ENCODE peak calls at places on chromosomes 1 and 21, in seven cellular contexts. One of them, this sample, is unnamed.

GRCh38 chr1:6424619-6425593 is at the start of gene ESPN:
- DNase-seq in ovary: no peak
- DNase-seq in fibroblast of villous mesenchyme: no peak
- DNase-seq in pancreas: peak
- DNase-seq in astrocyte: no peak
- DNase-seq in PC-3: peak
- DNase-seq in esophagus muscularis mucosa: no peak
- DNase-seq in this sample: no peak

GRCh38 chr1:15902882-15903281 is 55.4 kb downstream of the SPEN start:
- DNase-seq in fibroblast of villous mesenchyme: peak
- DNase-seq in esophagus muscularis mucosa: no peak
- DNase-seq in PC-3: peak
- DNase-seq in pancreas: no peak
- DNase-seq in astrocyte: peak
- DNase-seq in ovary: no peak
- DNase-seq in this sample: peak

GRCh38 chr1:190277116-190277515 is 200.5 kb downstream of the BRINP3 start:
- DNase-seq in pancreas: no peak
- DNase-seq in PC-3: no peak
- DNase-seq in fibroblast of villous mesenchyme: no peak
- DNase-seq in ovary: no peak
- DNase-seq in astrocyte: no peak
- DNase-seq in esophagus muscularis mucosa: no peak
- DNase-seq in this sample: no peak

GRCh38 chr1:221693087-221693486 is 48.8 kb downstream of the DUSP10 start:
- DNase-seq in PC-3: no peak
- DNase-seq in ovary: no peak
- DNase-seq in pancreas: no peak
- DNase-seq in fibroblast of villous mesenchyme: no peak
- DNase-seq in astrocyte: no peak
- DNase-seq in esophagus muscularis mucosa: no peak
- DNase-seq in this sample: no peak

GRCh38 chr21:17416139-17416538 is 96.7 kb upstream of the CXADR start:
- DNase-seq in PC-3: no peak
- DNase-seq in astrocyte: peak
- DNase-seq in pancreas: no peak
- DNase-seq in fibroblast of villous mesenchyme: peak
- DNase-seq in ovary: no peak
- DNase-seq in esophagus muscularis mucosa: no peak
- DNase-seq in this sample: peak

GRCh38 chr1:59238993-59239392 is 57.9 kb upstream of the FGGY start:
- DNase-seq in pancreas: no peak
- DNase-seq in esophagus muscularis mucosa: no peak
- DNase-seq in astrocyte: no peak
- DNase-seq in fibroblast of villous mesenchyme: no peak
- DNase-seq in PC-3: no peak
- DNase-seq in ovary: no peak
- DNase-seq in this sample: no peak

GRCh38 chr1:214271995-214272731 is 8.8 kb upstream of the SMYD2 start:
- DNase-seq in fibroblast of villous mesenchyme: no peak
- DNase-seq in pancreas: no peak
- DNase-seq in astrocyte: no peak
- DNase-seq in esophagus muscularis mucosa: no peak
- DNase-seq in PC-3: no peak
- DNase-seq in ovary: no peak
- DNase-seq in this sample: no peak

GRCh38 chr1:201888282-201889033 is at the start of gene SHISA4:
- DNase-seq in ovary: peak
- DNase-seq in astrocyte: peak
- DNase-seq in esophagus muscularis mucosa: no peak
- DNase-seq in pancreas: peak
- DNase-seq in fibroblast of villous mesenchyme: peak
- DNase-seq in PC-3: peak
- DNase-seq in this sample: peak

GRCh38 chr1:93842750-93843500 is 36.1 kb downstream of the DNTTIP2 start:
- DNase-seq in fibroblast of villous mesenchyme: no peak
- DNase-seq in esophagus muscularis mucosa: peak
- DNase-seq in pancreas: no peak
- DNase-seq in astrocyte: peak
- DNase-seq in PC-3: peak
- DNase-seq in ovary: no peak
- DNase-seq in this sample: peak

GRCh38 chr1:51242546-51242945 is 6.5 kb downstream of the RNF11 start:
- DNase-seq in PC-3: no peak
- DNase-seq in pancreas: no peak
- DNase-seq in fibroblast of villous mesenchyme: no peak
- DNase-seq in astrocyte: no peak
- DNase-seq in esophagus muscularis mucosa: no peak
- DNase-seq in ovary: no peak
- DNase-seq in this sample: no peak

GRCh38 chr1:228740543-228740942 is 5.3 kb downstream of the RHOU start:
- DNase-seq in ovary: no peak
- DNase-seq in PC-3: no peak
- DNase-seq in astrocyte: no peak
- DNase-seq in pancreas: no peak
- DNase-seq in esophagus muscularis mucosa: no peak
- DNase-seq in fibroblast of villous mesenchyme: no peak
- DNase-seq in this sample: no peak

GRCh38 chr1:237394263-237394662 is 352.3 kb downstream of the RYR2 start:
- DNase-seq in ovary: no peak
- DNase-seq in esophagus muscularis mucosa: no peak
- DNase-seq in astrocyte: no peak
- DNase-seq in pancreas: no peak
- DNase-seq in fibroblast of villous mesenchyme: no peak
- DNase-seq in PC-3: no peak
- DNase-seq in this sample: no peak

GRCh38 chr1:214901718-214902117 is 180.8 kb upstream of the KCNK2 start:
- DNase-seq in astrocyte: peak
- DNase-seq in esophagus muscularis mucosa: no peak
- DNase-seq in fibroblast of villous mesenchyme: no peak
- DNase-seq in pancreas: no peak
- DNase-seq in ovary: no peak
- DNase-seq in PC-3: peak
- DNase-seq in this sample: peak

GRCh38 chr1:156499703-156500577 is 635 bp downstream of the MEF2D start:
- DNase-seq in ovary: peak
- DNase-seq in fibroblast of villous mesenchyme: peak
- DNase-seq in PC-3: no peak
- DNase-seq in pancreas: peak
- DNase-seq in astrocyte: no peak
- DNase-seq in esophagus muscularis mucosa: no peak
- DNase-seq in this sample: peak

GRCh38 chr1:25501235-25502058 is 42.0 kb upstream of the LDLRAP1 start:
- DNase-seq in fibroblast of villous mesenchyme: peak
- DNase-seq in esophagus muscularis mucosa: no peak
- DNase-seq in ovary: peak
- DNase-seq in PC-3: peak
- DNase-seq in pancreas: no peak
- DNase-seq in astrocyte: peak
- DNase-seq in this sample: peak

GRCh38 chr1:2801535-2802291 is at the start of gene TTC34:
- DNase-seq in fibroblast of villous mesenchyme: no peak
- DNase-seq in pancreas: peak
- DNase-seq in esophagus muscularis mucosa: no peak
- DNase-seq in PC-3: peak
- DNase-seq in astrocyte: no peak
- DNase-seq in ovary: no peak
- DNase-seq in this sample: no peak

GRCh38 chr21:42369821-42370220 is 3.5 kb upstream of the TFF1 start:
- DNase-seq in ovary: no peak
- DNase-seq in PC-3: no peak
- DNase-seq in fibroblast of villous mesenchyme: no peak
- DNase-seq in esophagus muscularis mucosa: no peak
- DNase-seq in pancreas: no peak
- DNase-seq in astrocyte: no peak
- DNase-seq in this sample: no peak
- TF ChIP-seq CTCF in ovary: no peak
- TF ChIP-seq CTCF in PC-3: no peak
- TF ChIP-seq CTCF in fibroblast of villous mesenchyme: no peak
- TF ChIP-seq CTCF in esophagus muscularis mucosa: no peak
- TF ChIP-seq CTCF in pancreas: no peak
- TF ChIP-seq CTCF in astrocyte: no peak
- TF ChIP-seq CTCF in this sample: no peak

DNA sequence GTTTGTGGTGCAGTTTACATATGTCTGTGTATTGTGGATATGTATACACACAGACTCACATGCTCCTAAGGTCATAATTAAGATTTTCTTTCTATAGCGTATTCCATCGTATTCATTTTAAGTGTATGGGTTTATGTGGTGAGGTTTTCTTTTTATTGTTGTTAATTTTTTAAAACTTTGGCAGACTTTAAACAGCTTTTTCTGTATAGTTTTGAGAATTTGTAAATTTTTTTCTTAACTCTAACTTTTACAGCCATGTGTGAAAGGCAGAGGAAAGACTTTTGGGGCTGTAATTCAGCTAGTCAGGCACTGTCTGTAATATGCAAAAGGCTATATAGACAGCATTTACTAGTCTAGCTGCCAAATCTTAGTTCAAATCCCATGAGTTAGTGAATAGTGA is 2.2 kb downstream of the MAGI3 start:
- DNase-seq in ovary: no peak
- DNase-seq in pancreas: no peak
- DNase-seq in esophagus muscularis mucosa: no peak
- DNase-seq in astrocyte: no peak
- DNase-seq in fibroblast of villous mesenchyme: no peak
- DNase-seq in PC-3: no peak
- DNase-seq in this sample: no peak
- H3K4me3 ChIP-seq in ovary: no peak
- H3K4me3 ChIP-seq in pancreas: peak
- H3K4me3 ChIP-seq in esophagus muscularis mucosa: peak
- H3K4me3 ChIP-seq in astrocyte: no peak
- H3K4me3 ChIP-seq in fibroblast of villous mesenchyme: no peak
- H3K4me3 ChIP-seq in PC-3: peak
- H3K4me3 ChIP-seq in this sample: peak

GRCh38 chr21:35615325-35615724 is 445.0 kb downstream of the SETD4 start:
- DNase-seq in fibroblast of villous mesenchyme: no peak
- DNase-seq in PC-3: no peak
- DNase-seq in esophagus muscularis mucosa: no peak
- DNase-seq in ovary: no peak
- DNase-seq in pancreas: no peak
- DNase-seq in astrocyte: no peak
- DNase-seq in this sample: no peak

GRCh38 chr21:35616090-35616489 is 444.2 kb downstream of the SETD4 start:
- DNase-seq in ovary: no peak
- DNase-seq in PC-3: peak
- DNase-seq in fibroblast of villous mesenchyme: peak
- DNase-seq in esophagus muscularis mucosa: no peak
- DNase-seq in astrocyte: peak
- DNase-seq in pancreas: no peak
- DNase-seq in this sample: peak

GRCh38 chr21:35611752-35612151 is 448.6 kb downstream of the SETD4 start:
- DNase-seq in ovary: no peak
- DNase-seq in esophagus muscularis mucosa: no peak
- DNase-seq in PC-3: peak
- DNase-seq in astrocyte: peak
- DNase-seq in fibroblast of villous mesenchyme: no peak
- DNase-seq in pancreas: no peak
- DNase-seq in this sample: no peak

GRCh38 chr21:35617491-35617890 is 442.8 kb downstream of the SETD4 start:
- DNase-seq in esophagus muscularis mucosa: no peak
- DNase-seq in ovary: no peak
- DNase-seq in PC-3: no peak
- DNase-seq in pancreas: no peak
- DNase-seq in astrocyte: no peak
- DNase-seq in fibroblast of villous mesenchyme: no peak
- DNase-seq in this sample: no peak

GRCh38 chr21:35614412-35614901 is 445.9 kb downstream of the SETD4 start:
- DNase-seq in ovary: no peak
- DNase-seq in astrocyte: peak
- DNase-seq in PC-3: peak
- DNase-seq in pancreas: no peak
- DNase-seq in esophagus muscularis mucosa: no peak
- DNase-seq in fibroblast of villous mesenchyme: no peak
- DNase-seq in this sample: peak
- TF ChIP-seq CTCF in ovary: no peak
- TF ChIP-seq CTCF in astrocyte: no peak
- TF ChIP-seq CTCF in PC-3: no peak
- TF ChIP-seq CTCF in pancreas: no peak
- TF ChIP-seq CTCF in esophagus muscularis mucosa: no peak
- TF ChIP-seq CTCF in fibroblast of villous mesenchyme: no peak
- TF ChIP-seq CTCF in this sample: no peak

GRCh38 chr1:27361044-27361402 is 5.7 kb downstream of the MAP3K6 start:
- DNase-seq in astrocyte: no peak
- DNase-seq in pancreas: no peak
- DNase-seq in fibroblast of villous mesenchyme: no peak
- DNase-seq in ovary: no peak
- DNase-seq in esophagus muscularis mucosa: no peak
- DNase-seq in PC-3: no peak
- DNase-seq in this sample: no peak

GRCh38 chr1:27361553-27361952 is 5.2 kb downstream of the MAP3K6 start:
- DNase-seq in ovary: no peak
- DNase-seq in astrocyte: no peak
- DNase-seq in fibroblast of villous mesenchyme: no peak
- DNase-seq in esophagus muscularis mucosa: no peak
- DNase-seq in PC-3: no peak
- DNase-seq in pancreas: no peak
- DNase-seq in this sample: no peak

GRCh38 chr1:27359822-27360158 is 7.0 kb downstream of the MAP3K6 start:
- DNase-seq in PC-3: no peak
- DNase-seq in fibroblast of villous mesenchyme: no peak
- DNase-seq in esophagus muscularis mucosa: no peak
- DNase-seq in pancreas: no peak
- DNase-seq in ovary: no peak
- DNase-seq in astrocyte: no peak
- DNase-seq in this sample: no peak

GRCh38 chr1:27358928-27359313 is 7.8 kb downstream of the MAP3K6 start:
- DNase-seq in esophagus muscularis mucosa: no peak
- DNase-seq in PC-3: no peak
- DNase-seq in pancreas: no peak
- DNase-seq in astrocyte: no peak
- DNase-seq in fibroblast of villous mesenchyme: no peak
- DNase-seq in ovary: no peak
- DNase-seq in this sample: no peak

DNA sequence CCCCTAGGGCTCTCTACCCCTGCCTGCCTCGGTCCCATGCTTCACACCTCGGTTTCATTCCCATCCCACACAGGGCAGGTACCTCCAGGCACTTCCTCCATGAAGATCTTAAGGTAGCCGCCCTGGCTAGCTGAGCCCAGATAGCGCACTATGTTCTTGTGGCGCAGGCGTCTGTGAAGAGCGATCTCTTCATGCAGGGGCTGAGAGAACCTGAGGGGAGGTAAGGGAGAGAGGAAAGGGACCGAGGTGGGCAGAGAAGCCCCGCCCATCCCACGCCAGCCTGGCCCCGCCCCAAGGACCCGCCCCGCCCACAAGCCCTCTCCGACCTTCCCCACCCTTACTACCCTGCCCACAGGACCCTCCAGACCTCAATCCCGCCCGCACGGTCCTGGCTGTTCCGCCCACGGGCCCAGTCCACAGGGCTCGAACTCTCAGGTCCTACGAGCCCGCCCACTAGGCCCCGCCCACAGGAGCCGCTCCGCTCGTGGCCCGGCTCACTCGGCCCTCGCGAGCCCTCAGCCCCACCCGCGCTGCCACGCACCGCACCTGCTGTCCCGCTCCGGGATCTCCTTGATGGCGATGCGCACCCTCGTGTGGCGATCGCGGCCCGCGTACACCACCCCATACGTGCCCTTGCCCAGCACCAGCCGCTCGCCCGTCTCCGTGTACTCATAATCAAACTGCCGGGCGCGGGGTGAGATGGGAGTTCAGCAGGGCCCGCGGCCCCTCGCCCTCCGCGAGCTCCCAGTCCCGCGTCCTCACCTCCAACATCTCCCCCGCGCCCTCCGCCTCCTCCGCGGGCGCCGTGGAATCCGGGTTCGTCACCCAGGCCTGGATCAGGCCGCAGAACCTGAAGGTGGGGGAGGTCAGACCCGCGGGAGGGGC is 6.4 kb downstream of the MAP3K6 start:
- DNase-seq in ovary: no peak
- DNase-seq in fibroblast of villous mesenchyme: no peak
- DNase-seq in pancreas: peak
- DNase-seq in PC-3: no peak
- DNase-seq in astrocyte: no peak
- DNase-seq in esophagus muscularis mucosa: no peak
- DNase-seq in this sample: no peak
- H3K4me3 ChIP-seq in ovary: no peak
- H3K4me3 ChIP-seq in fibroblast of villous mesenchyme: no peak
- H3K4me3 ChIP-seq in pancreas: peak
- H3K4me3 ChIP-seq in PC-3: no peak
- H3K4me3 ChIP-seq in astrocyte: no peak
- H3K4me3 ChIP-seq in esophagus muscularis mucosa: peak
- H3K4me3 ChIP-seq in this sample: no peak

This sample was measured in fibroblast of mammary gland.